ENCODE peak calls at places on chromosomes 11 and 22, in ten cellular contexts. X, J, K, M, Q, Y, T, O, G and S are unnamed samples.

GRCh38 chr22:41929158-41929896 is 2.7 kb upstream of the TNFRSF13C start:
- DNase-seq in K (no peak), J (no peak), O (no peak), X (no peak), T (no peak), M (no peak), Y (no peak), Q (no peak), G (no peak), S (no peak)

GRCh38 chr11:58965246-58965985 is 26.1 kb downstream of the GLYATL1 start:
- DNase-seq in X (no peak), G (no peak), J (no peak), T (no peak), Q (no peak), M (no peak), O (no peak), K (no peak), Y (no peak), S (no peak)

GRCh38 chr22:19477321-19478085 is 1.5 kb downstream of the UFD1 start:
- DNase-seq in Q (peak), X (no peak), J (no peak), G (no peak), O (no peak), T (no peak), M (no peak), Y (no peak), K (peak), S (no peak)

GRCh38 chr11:2361565-2361964 is 15.5 kb upstream of the CD81 start:
- DNase-seq in K (no peak), X (no peak), Q (no peak), J (no peak), Y (no peak), T (no peak), O (no peak), M (no peak), G (no peak), S (no peak)

GRCh38 chr22:29219881-29220670 is 14.4 kb downstream of the EMID1 start:
- DNase-seq in K (no peak), Q (no peak), M (no peak), G (no peak), T (no peak), O (no peak), Y (no peak), X (no peak), J (no peak), S (no peak)

GRCh38 chr11:843818-844692 is 1.4 kb downstream of the TSPAN4 start:
- DNase-seq in Y (no peak), O (peak), M (peak), J (no peak), G (peak), T (peak), X (no peak), Q (peak), K (peak), S (peak)

GRCh38 chr11:67586568-67587250 is 3.1 kb downstream of the GSTP1 start:
- DNase-seq in K (no peak), G (no peak), Y (no peak), T (no peak), Q (no peak), X (no peak), O (no peak), M (no peak), J (no peak), S (no peak)

GRCh38 chr11:6746086-6746618 is 25.6 kb downstream of the OR2AG2 start:
- DNase-seq in O (no peak), Q (no peak), M (no peak), T (no peak), G (no peak), X (no peak), J (no peak), K (peak), Y (peak), S (no peak)

GRCh38 chr11:47510231-47510630 is 42.7 kb downstream of the CELF1 start:
- DNase-seq in J (no peak), X (no peak), M (no peak), K (no peak), O (no peak), Q (no peak), G (no peak), Y (no peak), T (no peak), S (no peak)

GRCh38 chr11:75406338-75406777 is 7.0 kb downstream of the RPS3 start:
- DNase-seq in J (no peak), T (no peak), Q (no peak), M (peak), X (no peak), Y (no peak), O (no peak), G (no peak), K (no peak), S (no peak)

GRCh38 chr22:40509401-40510134 is 127.0 kb downstream of the MRTFA start:
- DNase-seq in J (no peak), O (peak), K (peak), Q (peak), G (no peak), X (no peak), M (no peak), Y (no peak), T (no peak), S (no peak)